ENCODE peak calls at places on chromosomes 5 and 9, in ten cellular contexts. G is AG09309, Q is DND-41, S is foreskin keratinocyte, T is GM13977, P is neural progenitor cell, N is fibroblast of pulmonary artery, R is mesothelial cell of epicardium, L is IMR-90, H is epithelial cell of esophagus. V is an unnamed sample.

GRCh38 chr9:110815361-110815760 is 146.8 kb downstream of the MUSK start:
- DNase-seq in R (no peak), Q (no peak), P (no peak), S (no peak), H (no peak), G (no peak), L (no peak), T (no peak), N (no peak), V (no peak)

GRCh38 chr9:126952180-126952960 is 37.8 kb downstream of the RALGPS1 start:
- DNase-seq in Q (no peak), S (peak), N (peak), P (no peak), L (peak), G (no peak), H (no peak), T (no peak), R (no peak), V (no peak)

GRCh38 chr5:1156033-1156753 is 44.3 kb upstream of the SLC12A7 start:
- DNase-seq in H (no peak), S (no peak), P (peak), G (no peak), Q (no peak), N (no peak), T (no peak), R (no peak), L (no peak), V (no peak)

GRCh38 chr9:33787839-33788238 is 7.5 kb upstream of the PRSS3 start:
- DNase-seq in H (no peak), T (no peak), P (no peak), S (no peak), Q (no peak), G (no peak), L (no peak), R (no peak), N (peak), V (no peak)

GRCh38 chr9:4299006-4299795 is 667 bp downstream of the GLIS3 start:
- DNase-seq in S (no peak), T (peak), R (peak), H (peak), Q (no peak), P (peak), L (peak), G (no peak), N (peak), V (no peak)

GRCh38 chr5:138981131-138981530 is 106.0 kb upstream of the LRRTM2 start:
- DNase-seq in L (peak), H (no peak), T (no peak), Q (no peak), R (no peak), S (no peak), P (no peak), G (peak), N (peak), V (no peak)

GRCh38 chr5:150750469-150750868 is 8.3 kb downstream of the DCTN4 start:
- DNase-seq in N (no peak), L (peak), H (no peak), T (no peak), R (no peak), P (no peak), G (no peak), S (no peak), Q (no peak), V (no peak)

GRCh38 chr9:18208166-18209059 is 265.5 kb upstream of the ADAMTSL1 start:
- DNase-seq in S (peak), L (peak), G (no peak), R (no peak), H (peak), Q (peak), P (peak), T (no peak), N (peak), V (no peak)

GRCh38 chr9:10265102-10265708 is 347.6 kb downstream of the PTPRD start:
- DNase-seq in L (peak), N (peak), G (no peak), S (peak), P (no peak), Q (no peak), H (peak), T (no peak), R (no peak), V (no peak)

GRCh38 chr9:88236531-88237453 is 98.5 kb upstream of the SPATA31C2 start:
- DNase-seq in L (peak), T (no peak), G (no peak), Q (no peak), N (no peak), H (no peak), S (no peak), R (no peak), P (no peak), V (no peak)

GRCh38 chr5:34736445-34737119 is 80.5 kb downstream of the RAI14 start:
- DNase-seq in S (no peak), R (no peak), L (peak), P (no peak), Q (no peak), T (no peak), H (peak), N (peak), G (no peak), V (no peak)

GRCh38 chr9:20511680-20512079 is 110.6 kb downstream of the MLLT3 start:
- DNase-seq in T (no peak), R (no peak), G (no peak), P (no peak), H (no peak), Q (no peak), N (peak), S (no peak), L (no peak), V (no peak)

GRCh38 chr9:129968690-129969485 is 74.1 kb downstream of the FNBP1 start:
- DNase-seq in P (no peak), N (peak), H (peak), R (no peak), T (no peak), L (peak), G (peak), S (peak), Q (no peak), V (no peak)

GRCh38 chr9:129972816-129973215 is 70.2 kb downstream of the FNBP1 start:
- DNase-seq in N (no peak), R (no peak), P (no peak), S (no peak), L (no peak), H (no peak), G (no peak), T (no peak), Q (no peak), V (no peak)
- TF ChIP-seq CTCF in N (no peak), R (no peak), P (no peak), S (no peak), L (no peak), H (no peak), G (no peak), T (no peak), Q (no peak), V (no peak)

DNA sequence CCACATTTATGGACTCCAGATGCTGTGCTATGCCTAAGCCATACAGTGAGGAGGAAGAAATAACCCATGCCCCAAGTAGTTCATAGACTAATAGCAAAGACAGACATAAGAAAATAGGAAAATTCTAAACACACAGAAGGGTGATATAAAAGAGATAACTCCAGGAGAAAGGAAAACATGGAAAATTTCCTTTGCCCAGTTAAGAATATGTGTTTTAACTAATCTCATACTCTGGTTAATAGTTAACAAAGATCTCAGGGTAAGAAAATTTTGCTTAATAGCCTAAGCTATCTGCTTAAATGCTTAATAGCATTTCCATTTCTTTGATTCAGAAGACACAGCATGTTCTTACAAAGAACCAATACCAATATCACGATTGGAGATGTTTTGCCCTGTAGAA is 358.0 kb downstream of the MSX2 start:
- DNase-seq in Q (no peak), G (no peak), H (no peak), R (no peak), S (no peak), L (no peak), T (no peak), N (no peak), P (no peak), V (no peak)
- TF ChIP-seq CTCF in Q (no peak), G (no peak), H (no peak), R (no peak), S (no peak), L (no peak), T (no peak), N (no peak), P (no peak), V (no peak)

DNA sequence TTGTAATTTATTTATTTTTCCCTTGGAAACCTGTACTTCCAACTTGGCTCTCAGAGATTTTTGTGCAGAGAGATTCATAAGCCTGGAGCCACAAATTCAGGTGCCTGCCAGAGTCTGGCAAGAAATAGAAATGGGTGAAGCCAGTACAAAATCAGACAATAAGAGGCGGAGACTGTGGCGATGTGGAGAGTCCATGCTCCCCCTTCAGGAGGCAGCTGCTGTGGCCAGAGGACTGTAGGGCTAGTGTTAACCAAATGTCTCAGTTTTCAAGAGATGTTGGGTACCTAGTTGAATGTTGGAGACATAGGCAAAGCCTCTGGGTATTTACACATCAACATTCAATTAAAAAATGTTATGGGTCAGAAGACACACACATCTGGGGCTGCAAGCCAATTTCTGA is 208.6 kb downstream of the PSAT1 start:
- DNase-seq in T (no peak), P (no peak), N (no peak), R (no peak), L (no peak), G (no peak), H (no peak), S (no peak), Q (no peak), V (no peak)
- TF ChIP-seq CTCF in T (no peak), P (no peak), N (no peak), R (no peak), L (no peak), G (no peak), H (no peak), S (no peak), Q (no peak), V (no peak)

GRCh38 chr5:179143446-179143845 is 83.3 kb downstream of the ZNF354C start:
- DNase-seq in L (peak), S (no peak), G (no peak), T (no peak), Q (no peak), P (peak), N (peak), R (no peak), H (no peak), V (no peak)
- TF ChIP-seq CTCF in L (peak), S (no peak), G (peak), T (no peak), Q (no peak), P (peak), N (no peak), R (no peak), H (no peak), V (no peak)

GRCh38 chr9:128685636-128686489 is 3.2 kb upstream of the SET start:
- DNase-seq in R (no peak), Q (peak), N (no peak), S (no peak), T (peak), L (no peak), G (no peak), P (no peak), H (no peak), V (no peak)

GRCh38 chr9:128684325-128685021 is 4.5 kb upstream of the SET start:
- DNase-seq in G (no peak), T (peak), N (peak), L (peak), P (peak), H (peak), Q (peak), R (peak), S (peak), V (peak)

GRCh38 chr9:128684065-128684324 is 5.0 kb upstream of the SET start:
- DNase-seq in P (no peak), S (peak), L (no peak), H (no peak), T (no peak), G (no peak), N (no peak), Q (no peak), R (no peak), V (no peak)

GRCh38 chr9:128683340-128684064 is 5.5 kb upstream of the SET start:
- DNase-seq in T (peak), G (no peak), R (no peak), P (peak), N (peak), H (peak), Q (peak), L (peak), S (peak), V (peak)

DNA sequence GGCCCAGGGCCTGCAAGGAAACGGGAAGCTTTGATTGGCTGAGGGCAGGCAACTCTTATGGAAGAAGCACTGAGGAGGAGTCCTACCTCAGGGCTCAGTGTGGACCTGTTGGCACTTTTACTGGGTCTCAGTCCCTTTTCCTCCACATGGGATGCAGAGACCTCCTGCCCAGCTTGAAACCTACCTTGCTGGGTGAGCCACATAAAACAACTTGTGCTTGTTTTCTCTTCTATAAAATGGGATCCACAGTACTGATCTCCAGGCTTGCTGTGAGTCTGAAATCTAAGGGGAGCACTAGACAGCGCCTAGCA is 4.0 kb upstream of the SET start:
- DNase-seq in H (no peak), Q (no peak), P (no peak), T (no peak), R (no peak), G (no peak), N (no peak), L (no peak), S (no peak), V (no peak)
- TF ChIP-seq CTCF in H (no peak), Q (no peak), P (no peak), T (no peak), R (no peak), G (no peak), N (no peak), L (no peak), S (no peak), V (no peak)